ENCODE peak calls at places on chromosomes 5 and 9, in six cellular contexts. One of them, this sample, is unnamed.

GRCh38 chr5:152332696-152333095 is 72.4 kb downstream of the NMUR2 start:
- DNase-seq in sciatic nerve: no peak
- DNase-seq in NCI-H1092 treated with DMSO at 0.1 percent for 48 hours: no peak
- DNase-seq in myocyte: no peak
- DNase-seq in WERI-Rb-1: no peak
- DNase-seq in NCI-H2029: peak
- DNase-seq in this sample: peak

GRCh38 chr9:125405938-125406811 is 144.5 kb downstream of the GAPVD1 start:
- DNase-seq in myocyte: no peak
- DNase-seq in NCI-H1092 treated with DMSO at 0.1 percent for 48 hours: no peak
- DNase-seq in WERI-Rb-1: no peak
- DNase-seq in NCI-H2029: no peak
- DNase-seq in sciatic nerve: no peak
- DNase-seq in this sample: peak

GRCh38 chr5:177476531-177477233 is 3.2 kb upstream of the DBN1 start:
- DNase-seq in sciatic nerve: no peak
- DNase-seq in WERI-Rb-1: no peak
- DNase-seq in NCI-H2029: no peak
- DNase-seq in myocyte: no peak
- DNase-seq in NCI-H1092 treated with DMSO at 0.1 percent for 48 hours: no peak
- DNase-seq in this sample: no peak

GRCh38 chr9:115278241-115279035 is 160.5 kb upstream of the TNC start:
- DNase-seq in NCI-H1092 treated with DMSO at 0.1 percent for 48 hours: no peak
- DNase-seq in WERI-Rb-1: no peak
- DNase-seq in myocyte: no peak
- DNase-seq in sciatic nerve: no peak
- DNase-seq in NCI-H2029: no peak
- DNase-seq in this sample: no peak

GRCh38 chr9:114507726-114508125 is 2.5 kb upstream of the WHRN start:
- DNase-seq in sciatic nerve: no peak
- DNase-seq in NCI-H2029: no peak
- DNase-seq in myocyte: peak
- DNase-seq in NCI-H1092 treated with DMSO at 0.1 percent for 48 hours: peak
- DNase-seq in WERI-Rb-1: peak
- DNase-seq in this sample: peak

GRCh38 chr5:72649449-72649848 is 142.2 kb upstream of the ZNF366 start:
- DNase-seq in sciatic nerve: no peak
- DNase-seq in myocyte: peak
- DNase-seq in NCI-H1092 treated with DMSO at 0.1 percent for 48 hours: no peak
- DNase-seq in WERI-Rb-1: no peak
- DNase-seq in NCI-H2029: no peak
- DNase-seq in this sample: no peak

GRCh38 chr9:131650254-131650653 is 89.6 kb downstream of the RAPGEF1 start:
- DNase-seq in NCI-H2029: no peak
- DNase-seq in NCI-H1092 treated with DMSO at 0.1 percent for 48 hours: no peak
- DNase-seq in WERI-Rb-1: no peak
- DNase-seq in sciatic nerve: no peak
- DNase-seq in myocyte: peak
- DNase-seq in this sample: no peak

GRCh38 chr5:77697692-77698091 is 59.2 kb upstream of the OTP start:
- DNase-seq in NCI-H1092 treated with DMSO at 0.1 percent for 48 hours: no peak
- DNase-seq in sciatic nerve: no peak
- DNase-seq in NCI-H2029: no peak
- DNase-seq in myocyte: no peak
- DNase-seq in WERI-Rb-1: no peak
- DNase-seq in this sample: no peak

GRCh38 chr9:129885018-129885669 is 49.9 kb downstream of the USP20 start:
- DNase-seq in sciatic nerve: no peak
- DNase-seq in NCI-H2029: peak
- DNase-seq in NCI-H1092 treated with DMSO at 0.1 percent for 48 hours: peak
- DNase-seq in myocyte: no peak
- DNase-seq in WERI-Rb-1: peak
- DNase-seq in this sample: peak

GRCh38 chr5:10801931-10802674 is 41.1 kb upstream of the DAP start:
- DNase-seq in WERI-Rb-1: no peak
- DNase-seq in sciatic nerve: no peak
- DNase-seq in NCI-H2029: no peak
- DNase-seq in NCI-H1092 treated with DMSO at 0.1 percent for 48 hours: no peak
- DNase-seq in myocyte: peak
- DNase-seq in this sample: peak

GRCh38 chr5:11164456-11165286 is 403.6 kb upstream of the DAP start:
- DNase-seq in myocyte: no peak
- DNase-seq in sciatic nerve: no peak
- DNase-seq in WERI-Rb-1: no peak
- DNase-seq in NCI-H1092 treated with DMSO at 0.1 percent for 48 hours: no peak
- DNase-seq in NCI-H2029: no peak
- DNase-seq in this sample: no peak

GRCh38 chr5:3594514-3595101 is 1.0 kb upstream of the IRX1 start:
- DNase-seq in WERI-Rb-1: peak
- DNase-seq in myocyte: no peak
- DNase-seq in NCI-H1092 treated with DMSO at 0.1 percent for 48 hours: peak
- DNase-seq in NCI-H2029: no peak
- DNase-seq in sciatic nerve: no peak
- DNase-seq in this sample: no peak

This sample was measured in NCI-H69.